ENCODE peak calls at places on chromosomes 16 and 17, in nine cellular contexts. W, N, C, G, B, L, S, I and R are unnamed samples.

GRCh38 chr16:25692734-25693508 is 1.2 kb downstream of the HS3ST4 start:
- DNase-seq in S (no peak), L (no peak), W (no peak), C (no peak), B (no peak), G (no peak), I (no peak), N (no peak), R (no peak)

GRCh38 chr17:14886200-14886739 is 378.9 kb downstream of the PMP22 start:
- DNase-seq in C (peak; percentile 35), S (no peak), B (peak; percentile 8), W (peak; percentile 13), L (no peak), N (peak; percentile 0), I (no peak), G (peak; percentile 31), R (no peak)

GRCh38 chr17:82779541-82779940 is 27.7 kb downstream of the TBCD start:
- DNase-seq in I (no peak), N (no peak), G (no peak), W (no peak), B (no peak), S (no peak), C (no peak), L (no peak), R (no peak)

GRCh38 chr17:42325026-42325425 is 36.7 kb downstream of the STAT5A start:
- DNase-seq in L (no peak), G (peak; percentile 85), B (peak; percentile 81), N (no peak), I (peak; percentile 56), C (no peak), W (peak; percentile 84), S (peak; percentile 81), R (no peak)

GRCh38 chr16:13070268-13070667 is 168.9 kb downstream of the SHISA9 start:
- DNase-seq in I (no peak), G (no peak), S (no peak), N (peak; percentile 84), C (no peak), B (no peak), L (no peak), W (no peak), R (no peak)

GRCh38 chr17:44260296-44260695 is 7.6 kb downstream of the SLC4A1 start:
- DNase-seq in S (no peak), I (no peak), C (no peak), B (no peak), N (no peak), G (no peak), L (no peak), W (no peak), R (no peak)

GRCh38 chr17:29572691-29573557 is 4.4 kb downstream of the TP53I13 start:
- DNase-seq in W (peak; percentile 63), B (peak; percentile 47), L (peak; percentile 69), C (peak; percentile 60), I (no peak), N (no peak), G (no peak), S (no peak), R (no peak)

GRCh38 chr16:70725024-70725911 is 39.4 kb upstream of the MTSS2 start:
- DNase-seq in N (no peak), W (no peak), B (no peak), S (no peak), I (no peak), C (no peak), G (no peak), L (peak; percentile 69), R (no peak)

GRCh38 chr17:68738044-68738443 is 136.9 kb upstream of the FAM20A start:
- DNase-seq in B (peak; percentile 50), N (no peak), W (peak; percentile 24), C (no peak), S (no peak), G (no peak), I (no peak), L (peak; percentile 43), R (no peak)

GRCh38 chr17:13492351-13493122 is 109.2 kb downstream of the HS3ST3A1 start:
- DNase-seq in G (no peak), B (no peak), C (no peak), W (no peak), N (no peak), S (no peak), L (no peak), I (no peak), R (no peak)

GRCh38 chr17:74818306-74818705 is 41.4 kb downstream of the GRIN2C start:
- DNase-seq in W (no peak), C (no peak), I (no peak), B (no peak), L (no peak), S (no peak), N (no peak), G (no peak), R (no peak)

GRCh38 chr16:17836868-17837602 is 366.3 kb upstream of the XYLT1 start:
- DNase-seq in S (peak; percentile 12), C (no peak), W (peak; percentile 56), I (peak; percentile 93), B (peak; percentile 96), N (peak; percentile 67), G (peak; percentile 58), L (no peak), R (peak; percentile 95)

GRCh38 chr16:23519282-23519681 is 9.0 kb upstream of the GGA2 start:
- DNase-seq in G (no peak), S (no peak), B (no peak), L (no peak), W (no peak), I (no peak), N (no peak), C (peak; percentile 89), R (no peak)

DNA sequence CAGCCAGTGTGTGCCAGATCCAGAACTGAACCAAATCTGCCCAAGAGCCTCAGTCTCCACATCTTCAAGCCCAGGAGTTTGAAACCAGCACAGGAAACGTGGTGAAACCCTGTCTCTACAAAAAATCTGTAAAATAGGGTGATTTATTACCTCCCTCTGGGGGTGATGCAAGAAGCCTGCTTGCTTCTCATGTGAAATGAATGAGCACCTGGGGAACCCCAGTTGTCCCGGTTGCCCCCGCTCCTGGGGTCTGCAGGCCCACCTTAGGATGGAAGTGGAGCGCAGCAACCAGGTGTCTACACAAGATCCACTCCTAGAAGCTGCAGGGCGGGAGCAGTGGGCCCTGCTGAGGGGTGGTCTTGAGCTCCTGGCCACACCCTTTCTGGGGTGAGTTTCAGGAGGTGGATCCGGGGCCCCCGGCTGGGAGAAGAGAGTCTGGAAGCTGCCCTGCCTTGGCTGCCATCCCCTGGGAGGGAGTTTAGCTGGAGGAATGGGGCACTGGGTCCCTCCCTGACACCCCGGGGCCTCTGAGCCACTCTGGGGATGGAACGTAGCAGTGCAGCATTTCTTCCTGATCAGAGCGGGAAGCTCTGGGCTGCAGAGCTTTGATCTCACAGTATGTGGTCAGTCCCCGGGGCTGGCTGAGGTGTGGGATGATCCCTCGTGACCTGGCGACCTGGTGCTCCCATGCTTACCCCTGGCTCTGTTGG is 117.8 kb downstream of the RAB11FIP4 start:
- DNase-seq in I (no peak), S (no peak), W (no peak), L (no peak), G (no peak), C (no peak), B (no peak), N (no peak), R (no peak)
- H3K4me3 ChIP-seq in I (no peak overlapping the region), S (no peak overlapping the region), W (no peak overlapping the region), L (no peak overlapping the region), G (no peak overlapping the region), C (no peak overlapping the region), B (no peak overlapping the region), N (no peak overlapping the region), R (no peak overlapping the region)

GRCh38 chr17:77408284-77408683 is 267.5 kb downstream of the SEC14L1 start:
- DNase-seq in B (no peak), N (no peak), L (peak; percentile 73), C (no peak), W (no peak), S (no peak), I (no peak), G (no peak), R (no peak)
- H3K4me3 ChIP-seq in B (no peak overlapping the region), N (no peak overlapping the region), L (no peak overlapping the region), C (no peak overlapping the region), W (no peak overlapping the region), S (no peak overlapping the region), I (no peak overlapping the region), G (no peak overlapping the region), R (no peak overlapping the region)

GRCh38 chr16:88705076-88705684 is 1.0 kb downstream of the RNF166 start:
- DNase-seq in S (no peak), B (peak; percentile 55), G (no peak), I (no peak), L (no peak), N (no peak), W (peak; percentile 38), C (peak; percentile 44), R (no peak)

GRCh38 chr16:88705746-88706287 is 391 bp downstream of the RNF166 start:
- DNase-seq in B (no peak), W (peak; percentile 53), N (no peak), G (no peak), L (no peak), S (no peak), C (peak; percentile 24), I (no peak), R (no peak)

GRCh38 chr16:88702364-88703210 is 3.6 kb downstream of the RNF166 start:
- DNase-seq in G (no peak), B (no peak), W (no peak), C (peak; percentile 32), L (no peak), S (no peak), I (no peak), N (no peak), R (no peak)

GRCh38 chr16:88701541-88702363 is 4.5 kb downstream of the RNF166 start:
- DNase-seq in I (no peak), S (no peak), C (no peak), W (no peak), N (no peak), B (no peak), G (no peak), L (no peak), R (no peak)

GRCh38 chr16:88703486-88704309 is 2.5 kb downstream of the RNF166 start:
- DNase-seq in C (peak; percentile 73), L (no peak), B (no peak), G (no peak), S (no peak), N (no peak), W (no peak), I (no peak), R (no peak)
- H3K4me3 ChIP-seq in C (peak overlapping the region; percentile 89), L (no peak overlapping the region), B (no peak overlapping the region), G (no peak overlapping the region), S (no peak overlapping the region), N (no peak overlapping the region), W (no peak overlapping the region), I (no peak overlapping the region), R (peak overlapping the region; percentile 19)

DNA sequence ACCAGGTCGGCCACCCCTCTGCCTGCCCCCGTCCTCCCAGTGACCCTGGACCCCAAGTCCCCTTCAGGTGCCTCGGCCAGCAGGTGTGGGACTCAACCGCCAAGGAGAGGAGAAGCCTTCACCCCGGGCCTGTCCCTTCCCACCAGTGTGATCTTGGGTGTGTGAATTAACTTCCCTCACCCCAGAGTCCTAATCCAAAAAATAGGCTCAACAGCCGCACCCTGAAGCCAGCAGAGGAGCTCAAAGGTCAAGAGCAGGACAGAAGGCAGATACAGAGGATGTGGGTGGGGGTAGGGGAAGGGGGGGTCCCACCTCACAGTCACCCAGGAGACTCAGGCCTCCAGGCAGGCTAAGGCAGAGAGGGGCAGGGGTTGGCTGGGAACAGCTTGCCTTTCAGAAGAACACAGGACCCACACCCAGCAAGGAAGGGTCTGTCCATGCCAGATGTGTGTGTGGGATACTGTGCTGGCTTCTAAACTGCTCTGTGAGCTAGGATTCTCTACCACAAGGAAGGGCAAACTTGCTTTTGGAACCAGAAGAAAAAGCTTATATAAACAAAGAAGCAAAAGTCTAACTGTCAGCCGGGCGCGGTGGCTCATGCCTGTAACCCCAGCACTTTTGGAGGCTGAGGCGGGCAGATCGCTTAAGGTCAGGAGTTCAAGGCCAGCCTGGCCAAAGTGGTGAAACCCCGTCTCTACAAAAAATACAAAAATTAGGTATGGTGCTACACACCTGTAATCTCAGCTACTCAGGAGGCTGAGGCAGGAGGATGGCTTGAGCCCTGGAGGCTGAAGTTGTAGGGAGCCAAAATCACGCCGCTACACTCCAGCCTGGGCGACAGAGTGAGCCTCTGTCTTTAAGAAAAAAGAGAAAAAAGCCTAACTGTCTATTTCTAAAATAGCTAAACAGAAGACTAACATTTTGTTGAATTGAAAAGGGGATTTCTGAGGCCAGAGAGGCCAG is 4.6 kb downstream of the PIEZO1 start:
- DNase-seq in C (no peak), B (no peak), L (no peak), W (no peak), N (no peak), I (no peak), G (no peak), S (no peak), R (no peak)
- H3K4me3 ChIP-seq in C (peak overlapping the region; percentile 33), B (no peak overlapping the region), L (no peak overlapping the region), W (peak overlapping the region; percentile 52), N (no peak overlapping the region), I (no peak overlapping the region), G (no peak overlapping the region), S (no peak overlapping the region), R (no peak overlapping the region)